ENCODE peak calls at places on chromosomes 5 and 9, in four cellular contexts. One of them, this sample, is unnamed.
A peak's percentile ranks its signal among the peaks of the same experiment; 100 is the strongest.

GRCh38 chr5:145887217-145887616 is 14.4 kb upstream of the GRXCR2 start:
- DNase-seq in AG04449: no peak
- DNase-seq in H1: no peak
- DNase-seq in activated B cell treated with CpG ODN at 0.5 μM for 24 hours: no peak
- DNase-seq in this sample: no peak

GRCh38 chr5:16916262-16916878 is 19.7 kb downstream of the MYO10 start:
- DNase-seq in AG04449: peak; percentile 84
- DNase-seq in activated B cell treated with CpG ODN at 0.5 μM for 24 hours: no peak
- DNase-seq in H1: no peak
- DNase-seq in this sample: peak; percentile 78

GRCh38 chr5:173330856-173331206 is 2.6 kb upstream of the STC2 start:
- DNase-seq in H1: no peak
- DNase-seq in activated B cell treated with CpG ODN at 0.5 μM for 24 hours: no peak
- DNase-seq in AG04449: no peak
- DNase-seq in this sample: no peak

GRCh38 chr5:164097747-164098146 is 592.3 kb downstream of the MAT2B start:
- DNase-seq in H1: no peak
- DNase-seq in AG04449: no peak
- DNase-seq in activated B cell treated with CpG ODN at 0.5 μM for 24 hours: no peak
- DNase-seq in this sample: no peak

GRCh38 chr5:140182803-140183367 is 7.9 kb downstream of the CYSTM1 start:
- DNase-seq in H1: no peak
- DNase-seq in AG04449: no peak
- DNase-seq in activated B cell treated with CpG ODN at 0.5 μM for 24 hours: no peak
- DNase-seq in this sample: peak; percentile 34

GRCh38 chr5:45507174-45507573 is 189.0 kb downstream of the HCN1 start:
- DNase-seq in H1: no peak
- DNase-seq in activated B cell treated with CpG ODN at 0.5 μM for 24 hours: no peak
- DNase-seq in AG04449: no peak
- DNase-seq in this sample: no peak

GRCh38 chr5:173745123-173745522 is 128.7 kb upstream of the BOD1 start:
- DNase-seq in AG04449: no peak
- DNase-seq in activated B cell treated with CpG ODN at 0.5 μM for 24 hours: peak; percentile 33
- DNase-seq in H1: no peak
- DNase-seq in this sample: no peak

GRCh38 chr9:98523231-98523901 is 185.4 kb downstream of the GABBR2 start:
- DNase-seq in AG04449: no peak
- DNase-seq in H1: no peak
- DNase-seq in activated B cell treated with CpG ODN at 0.5 μM for 24 hours: no peak
- DNase-seq in this sample: no peak

GRCh38 chr5:27130587-27130986 is 92.2 kb upstream of the CDH9 start:
- DNase-seq in H1: no peak
- DNase-seq in activated B cell treated with CpG ODN at 0.5 μM for 24 hours: no peak
- DNase-seq in AG04449: no peak
- DNase-seq in this sample: no peak

GRCh38 chr5:145350501-145350900 is 484.6 kb downstream of the PRELID2 start:
- DNase-seq in AG04449: peak; percentile 17
- DNase-seq in activated B cell treated with CpG ODN at 0.5 μM for 24 hours: no peak
- DNase-seq in H1: no peak
- DNase-seq in this sample: no peak

GRCh38 chr9:108191065-108191464 is 664.7 kb downstream of the ACTL7B start:
- DNase-seq in H1: no peak
- DNase-seq in activated B cell treated with CpG ODN at 0.5 μM for 24 hours: no peak
- DNase-seq in AG04449: no peak
- DNase-seq in this sample: no peak

GRCh38 chr5:102018690-102019089 is 277.4 kb downstream of the SLCO4C1 start:
- DNase-seq in H1: no peak
- DNase-seq in activated B cell treated with CpG ODN at 0.5 μM for 24 hours: no peak
- DNase-seq in AG04449: no peak
- DNase-seq in this sample: no peak

GRCh38 chr5:43105369-43106289 is 15.1 kb upstream of the ZNF131 start:
- DNase-seq in H1: peak; percentile 91
- DNase-seq in AG04449: peak; percentile 77
- DNase-seq in activated B cell treated with CpG ODN at 0.5 μM for 24 hours: peak; percentile 73
- DNase-seq in this sample: peak; percentile 86

GRCh38 chr5:81530919-81531318 is 137.0 kb upstream of the ACOT12 start:
- DNase-seq in activated B cell treated with CpG ODN at 0.5 μM for 24 hours: no peak
- DNase-seq in AG04449: no peak
- DNase-seq in H1: no peak
- DNase-seq in this sample: no peak

GRCh38 chr5:163459465-163459887 is 426 bp downstream of the NUDCD2 start:
- DNase-seq in AG04449: no peak
- DNase-seq in activated B cell treated with CpG ODN at 0.5 μM for 24 hours: no peak
- DNase-seq in H1: no peak
- DNase-seq in this sample: no peak

GRCh38 chr5:171762841-171763408 is 22.7 kb upstream of the SMIM23 start:
- DNase-seq in activated B cell treated with CpG ODN at 0.5 μM for 24 hours: no peak
- DNase-seq in H1: no peak
- DNase-seq in AG04449: no peak
- DNase-seq in this sample: no peak

GRCh38 chr9:131312246-131312645 is 22.7 kb downstream of the PLPP7 start:
- DNase-seq in H1: no peak
- DNase-seq in AG04449: no peak
- DNase-seq in activated B cell treated with CpG ODN at 0.5 μM for 24 hours: no peak
- DNase-seq in this sample: no peak

GRCh38 chr5:142235050-142235797 is 89.6 kb downstream of the SPRY4 start:
- DNase-seq in AG04449: no peak
- DNase-seq in activated B cell treated with CpG ODN at 0.5 μM for 24 hours: no peak
- DNase-seq in H1: peak; percentile 83
- DNase-seq in this sample: no peak

GRCh38 chr5:37875051-37875787 is 35.4 kb upstream of the GDNF start:
- DNase-seq in AG04449: peak; percentile 72
- DNase-seq in activated B cell treated with CpG ODN at 0.5 μM for 24 hours: no peak
- DNase-seq in H1: no peak
- DNase-seq in this sample: no peak

GRCh38 chr9:131611586-131611985 is 66.3 kb downstream of the PRRT1B start:
- DNase-seq in activated B cell treated with CpG ODN at 0.5 μM for 24 hours: no peak
- DNase-seq in H1: no peak
- DNase-seq in AG04449: no peak
- DNase-seq in this sample: no peak

GRCh38 chr5:4700082-4700481 is 440.0 kb upstream of the ADAMTS16 start:
- DNase-seq in activated B cell treated with CpG ODN at 0.5 μM for 24 hours: no peak
- DNase-seq in H1: peak; percentile 82
- DNase-seq in AG04449: peak; percentile 16
- DNase-seq in this sample: no peak

GRCh38 chr5:72848474-72849428 is 32.3 kb downstream of the TNPO1 start:
- DNase-seq in AG04449: no peak
- DNase-seq in H1: peak; percentile 54
- DNase-seq in activated B cell treated with CpG ODN at 0.5 μM for 24 hours: peak; percentile 69
- DNase-seq in this sample: no peak

GRCh38 chr9:88852794-88853193 is 138.5 kb upstream of the S1PR3 start:
- DNase-seq in activated B cell treated with CpG ODN at 0.5 μM for 24 hours: no peak
- DNase-seq in AG04449: peak; percentile 52
- DNase-seq in H1: no peak
- DNase-seq in this sample: peak; percentile 59

GRCh38 chr9:70403166-70403565 is 11.3 kb downstream of the KLF9 start:
- DNase-seq in AG04449: no peak
- DNase-seq in activated B cell treated with CpG ODN at 0.5 μM for 24 hours: no peak
- DNase-seq in H1: no peak
- DNase-seq in this sample: no peak

GRCh38 chr9:84314306-84314705 is 26.3 kb downstream of the SLC28A3 start:
- DNase-seq in H1: no peak
- DNase-seq in AG04449: no peak
- DNase-seq in activated B cell treated with CpG ODN at 0.5 μM for 24 hours: no peak
- DNase-seq in this sample: no peak

GRCh38 chr9:131658753-131659129 is 81.1 kb downstream of the RAPGEF1 start:
- DNase-seq in H1: no peak
- DNase-seq in activated B cell treated with CpG ODN at 0.5 μM for 24 hours: no peak
- DNase-seq in AG04449: no peak
- DNase-seq in this sample: no peak

GRCh38 chr9:122322553-122322952 is 48.3 kb upstream of the PTGS1 start:
- DNase-seq in AG04449: no peak
- DNase-seq in H1: no peak
- DNase-seq in activated B cell treated with CpG ODN at 0.5 μM for 24 hours: no peak
- DNase-seq in this sample: no peak

GRCh38 chr5:175844174-175844573 is 27.2 kb upstream of the CPLX2 start:
- DNase-seq in activated B cell treated with CpG ODN at 0.5 μM for 24 hours: no peak
- DNase-seq in H1: no peak
- DNase-seq in AG04449: no peak
- DNase-seq in this sample: no peak

GRCh38 chr5:95822038-95822407 is 503 bp downstream of the GLRX start:
- DNase-seq in activated B cell treated with CpG ODN at 0.5 μM for 24 hours: peak; percentile 43
- DNase-seq in H1: no peak
- DNase-seq in AG04449: no peak
- DNase-seq in this sample: no peak

GRCh38 chr5:73375949-73376348 is 72.6 kb downstream of the FOXD1 start:
- DNase-seq in H1: no peak
- DNase-seq in AG04449: no peak
- DNase-seq in activated B cell treated with CpG ODN at 0.5 μM for 24 hours: no peak
- DNase-seq in this sample: no peak

GRCh38 chr5:141519605-141520288 is 30.9 kb downstream of the PCDHGC5 start:
- DNase-seq in AG04449: no peak
- DNase-seq in H1: no peak
- DNase-seq in activated B cell treated with CpG ODN at 0.5 μM for 24 hours: no peak
- DNase-seq in this sample: no peak

GRCh38 chr5:177472460-177473441 is 683 bp downstream of the DBN1 start:
- DNase-seq in H1: no peak
- DNase-seq in AG04449: no peak
- DNase-seq in activated B cell treated with CpG ODN at 0.5 μM for 24 hours: peak; percentile 36
- DNase-seq in this sample: no peak

DNA sequence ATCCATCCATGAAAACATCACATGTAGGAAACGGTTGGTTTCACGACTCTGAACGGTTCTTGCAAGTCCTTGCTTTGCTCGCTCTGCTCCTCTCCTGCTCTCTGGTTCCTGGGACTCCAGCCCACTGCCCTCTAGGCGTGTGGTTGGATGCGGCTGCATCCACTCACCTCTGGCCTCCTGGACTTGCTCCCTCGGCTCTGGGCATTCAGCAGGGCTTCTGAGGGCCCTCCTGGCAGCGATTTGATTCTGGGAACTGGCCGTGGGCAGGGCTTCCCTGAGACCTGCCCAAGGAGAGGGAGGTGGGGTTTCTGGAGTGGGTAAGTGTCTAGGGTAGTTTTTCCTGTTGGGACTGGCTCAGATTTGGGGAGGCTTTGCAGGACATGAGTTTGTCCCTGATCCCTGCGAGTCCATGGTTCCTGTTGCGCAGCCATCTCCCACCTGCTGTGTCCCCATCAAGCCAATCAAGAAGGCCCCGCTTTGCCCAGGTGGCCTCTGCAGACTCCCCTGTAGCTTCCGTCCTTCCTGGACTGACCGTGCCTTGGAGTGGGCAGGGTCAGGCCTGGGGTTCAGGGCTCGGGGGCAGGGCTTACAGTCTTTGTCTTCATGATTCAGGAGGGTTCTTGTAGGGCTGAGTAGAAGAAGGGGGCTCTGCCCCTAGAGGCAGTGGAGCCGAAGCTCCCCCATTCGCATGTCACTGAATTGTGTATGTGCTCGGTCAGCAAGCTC is 192.3 kb downstream of the CACNA1B start:
- DNase-seq in H1: peak; percentile 47
- DNase-seq in AG04449: no peak
- DNase-seq in activated B cell treated with CpG ODN at 0.5 μM for 24 hours: peak; percentile 8
- DNase-seq in this sample: no peak
- TF ChIP-seq CTCF in H1: no peak
- TF ChIP-seq CTCF in AG04449: no peak
- TF ChIP-seq CTCF in activated B cell treated with CpG ODN at 0.5 μM for 24 hours: no peak
- TF ChIP-seq CTCF in this sample: no peak

GRCh38 chr9:74379718-74380117 is 117.4 kb upstream of the RORB start:
- DNase-seq in H1: peak; percentile 54
- DNase-seq in AG04449: no peak
- DNase-seq in activated B cell treated with CpG ODN at 0.5 μM for 24 hours: no peak
- DNase-seq in this sample: no peak
- TF ChIP-seq CTCF in H1: peak; percentile 11
- TF ChIP-seq CTCF in AG04449: no peak
- TF ChIP-seq CTCF in activated B cell treated with CpG ODN at 0.5 μM for 24 hours: no peak
- TF ChIP-seq CTCF in this sample: peak; percentile 3

GRCh38 chr9:33179298-33179697 is 12.2 kb upstream of the B4GALT1 start:
- DNase-seq in H1: no peak
- DNase-seq in activated B cell treated with CpG ODN at 0.5 μM for 24 hours: no peak
- DNase-seq in AG04449: no peak
- DNase-seq in this sample: no peak
- TF ChIP-seq CTCF in H1: no peak
- TF ChIP-seq CTCF in activated B cell treated with CpG ODN at 0.5 μM for 24 hours: no peak
- TF ChIP-seq CTCF in AG04449: no peak
- TF ChIP-seq CTCF in this sample: no peak

DNA sequence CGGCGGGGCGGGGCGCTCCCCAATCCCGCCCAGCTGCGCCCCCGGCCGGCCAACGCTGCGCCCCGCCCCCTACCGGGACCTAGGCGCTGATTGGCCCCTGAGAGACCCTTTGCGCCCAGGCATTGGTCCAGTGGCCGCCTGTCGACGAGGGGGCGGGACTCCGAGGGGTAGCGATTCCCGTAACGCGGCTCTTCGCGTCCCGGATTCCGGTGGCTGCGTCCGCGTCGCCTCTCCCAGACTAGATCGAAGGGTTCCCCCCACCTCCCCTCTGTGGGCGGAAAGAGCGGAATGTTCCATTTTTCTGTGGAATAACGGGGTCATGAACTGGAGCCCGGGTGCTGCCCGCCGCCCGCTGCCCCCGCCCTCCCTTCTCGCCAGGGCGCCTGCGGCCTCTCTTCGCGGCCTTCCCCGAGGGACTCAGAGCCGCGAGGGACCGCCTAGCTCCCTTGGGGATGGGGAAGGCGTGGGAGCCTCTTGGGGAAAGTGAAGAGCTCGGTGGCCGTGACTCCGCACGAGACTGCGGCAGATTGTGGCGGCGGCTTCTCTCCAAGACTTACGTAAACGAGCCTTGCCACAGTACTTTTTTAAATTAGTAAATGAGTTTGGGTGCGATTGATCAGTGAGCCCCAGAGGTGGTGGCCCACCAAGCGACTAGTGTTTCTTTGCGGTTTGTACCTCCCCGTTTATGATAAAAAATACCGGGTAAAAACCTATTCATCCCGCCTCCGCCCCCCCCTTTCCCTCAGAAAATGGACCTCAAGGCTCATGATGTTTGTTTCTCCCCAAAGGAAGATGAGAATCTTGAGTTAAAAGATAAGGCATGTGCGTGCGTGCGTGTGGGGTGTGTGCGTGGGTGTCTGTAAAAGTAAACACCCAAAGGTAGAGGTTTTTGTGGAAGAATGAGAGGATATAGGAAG is 493 bp upstream of the IL6ST start:
- DNase-seq in H1: peak; percentile 96
- DNase-seq in activated B cell treated with CpG ODN at 0.5 μM for 24 hours: peak; percentile 95
- DNase-seq in AG04449: no peak
- DNase-seq in this sample: peak; percentile 97
- TF ChIP-seq CTCF in H1: no peak
- TF ChIP-seq CTCF in activated B cell treated with CpG ODN at 0.5 μM for 24 hours: no peak
- TF ChIP-seq CTCF in AG04449: peak; percentile 16
- TF ChIP-seq CTCF in this sample: no peak